ENCODE peak calls at places on chromosomes 3 and 15, in five cellular contexts. One of them, this sample, is unnamed.

GRCh38 chr3:64836097-64836496 is 148.3 kb upstream of the ADAMTS9 start:
- DNase-seq in psoas muscle: no peak
- DNase-seq in B cell: no peak
- DNase-seq in endothelial cell: no peak
- DNase-seq in H9: no peak
- DNase-seq in this sample: no peak

GRCh38 chr3:14145670-14146380 is 21.0 kb downstream of the TMEM43 start:
- DNase-seq in endothelial cell: no peak
- DNase-seq in psoas muscle: no peak
- DNase-seq in H9: peak
- DNase-seq in B cell: no peak
- DNase-seq in this sample: no peak

GRCh38 chr15:31298707-31299172 is 27.9 kb upstream of the KLF13 start:
- DNase-seq in H9: no peak
- DNase-seq in B cell: no peak
- DNase-seq in psoas muscle: no peak
- DNase-seq in endothelial cell: no peak
- DNase-seq in this sample: no peak

GRCh38 chr15:87144775-87145174 is 1065.1 kb downstream of the AGBL1 start:
- DNase-seq in H9: no peak
- DNase-seq in endothelial cell: no peak
- DNase-seq in psoas muscle: no peak
- DNase-seq in B cell: no peak
- DNase-seq in this sample: no peak

GRCh38 chr15:25701716-25702465 is 161.2 kb downstream of the ATP10A start:
- DNase-seq in endothelial cell: no peak
- DNase-seq in H9: no peak
- DNase-seq in psoas muscle: no peak
- DNase-seq in B cell: no peak
- DNase-seq in this sample: no peak

GRCh38 chr3:49616491-49616941 is 57.6 kb upstream of the APEH start:
- DNase-seq in psoas muscle: no peak
- DNase-seq in endothelial cell: no peak
- DNase-seq in H9: peak
- DNase-seq in B cell: no peak
- DNase-seq in this sample: no peak

GRCh38 chr15:66504563-66505429 is at the start of the genes RPL4 and ZWILCH:
- DNase-seq in endothelial cell: peak
- DNase-seq in B cell: peak
- DNase-seq in psoas muscle: peak
- DNase-seq in H9: peak
- DNase-seq in this sample: peak

GRCh38 chr15:28912422-28912821 is 26.6 kb downstream of the APBA2 start:
- DNase-seq in B cell: no peak
- DNase-seq in H9: no peak
- DNase-seq in psoas muscle: no peak
- DNase-seq in endothelial cell: no peak
- DNase-seq in this sample: no peak

DNA sequence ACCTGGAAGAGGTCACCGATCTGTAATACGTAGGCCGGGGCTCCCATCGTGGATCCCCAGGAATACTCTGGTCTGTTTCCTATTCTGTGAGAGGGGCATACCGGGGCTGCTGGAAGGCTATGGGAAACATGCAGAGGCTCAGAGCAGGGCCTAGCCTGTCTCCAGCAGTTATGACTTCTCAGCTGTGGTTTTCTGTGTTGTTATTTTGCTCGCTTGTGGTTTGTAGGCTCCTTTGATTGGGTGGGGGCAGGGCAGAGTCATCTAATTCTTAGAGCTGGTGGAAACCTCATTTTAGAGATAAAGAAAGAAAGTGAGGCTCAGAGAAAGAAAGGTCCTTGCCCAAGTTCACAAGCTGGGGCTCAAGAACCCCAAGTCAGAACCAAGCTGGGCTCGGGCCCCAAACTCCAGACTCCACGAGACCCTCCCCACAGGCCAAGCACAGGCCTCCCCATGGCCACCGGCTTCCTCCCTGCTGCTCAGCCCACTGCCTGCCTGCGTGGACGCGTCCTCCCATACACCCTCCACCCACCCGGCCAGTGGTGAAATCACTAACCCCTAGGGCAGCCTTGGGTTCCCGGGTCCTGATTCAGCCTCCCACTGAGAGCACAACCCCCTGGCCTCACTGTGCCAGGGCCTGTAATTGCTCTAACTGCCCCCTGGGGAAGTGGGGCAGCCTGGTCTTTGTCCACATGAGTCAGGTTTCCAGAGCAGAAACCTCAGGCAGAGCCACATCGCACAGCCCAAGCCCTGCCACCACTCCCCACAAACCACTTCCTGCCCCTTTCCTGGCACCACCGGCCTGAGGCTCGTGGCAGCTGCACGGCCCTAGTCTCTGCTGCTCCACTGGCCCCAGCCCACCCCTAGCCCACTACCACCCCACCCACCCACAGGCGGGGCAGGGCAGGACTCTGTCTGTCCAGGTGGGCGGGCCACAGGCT is 270.8 kb downstream of the UACA start:
- DNase-seq in B cell: peak
- DNase-seq in H9: no peak
- DNase-seq in endothelial cell: no peak
- DNase-seq in psoas muscle: peak
- DNase-seq in this sample: peak
- TF ChIP-seq CTCF in B cell: peak
- TF ChIP-seq CTCF in H9: no peak
- TF ChIP-seq CTCF in endothelial cell: no peak
- TF ChIP-seq CTCF in psoas muscle: no peak
- TF ChIP-seq CTCF in this sample: no peak

DNA sequence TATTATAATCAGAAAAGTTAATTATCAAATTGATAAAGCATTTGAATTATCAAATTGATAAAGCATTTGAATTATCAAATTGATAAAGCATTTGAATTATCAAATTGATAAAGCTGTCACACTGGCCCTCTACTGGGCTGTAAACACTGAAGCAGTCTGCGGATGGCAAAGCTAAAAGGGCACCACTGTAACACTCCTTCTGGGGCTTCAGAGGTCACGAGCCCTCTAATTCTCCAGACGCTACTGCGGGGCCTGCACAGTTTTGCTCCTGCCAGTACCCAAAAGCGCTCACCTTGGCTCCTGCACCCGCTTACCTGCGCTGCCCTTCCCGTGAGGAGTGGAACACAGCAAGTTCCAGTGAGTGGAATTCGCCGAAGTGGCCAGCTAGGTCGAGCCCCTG is 409.0 kb upstream of the KCNMB2 start:
- DNase-seq in B cell: no peak
- DNase-seq in psoas muscle: no peak
- DNase-seq in H9: peak
- DNase-seq in endothelial cell: no peak
- DNase-seq in this sample: no peak
- TF ChIP-seq CTCF in B cell: no peak
- TF ChIP-seq CTCF in psoas muscle: no peak
- TF ChIP-seq CTCF in H9: no peak
- TF ChIP-seq CTCF in endothelial cell: no peak
- TF ChIP-seq CTCF in this sample: no peak

GRCh38 chr3:46947981-46948791 is 28.4 kb downstream of the CCDC12 start:
- DNase-seq in B cell: peak
- DNase-seq in endothelial cell: no peak
- DNase-seq in H9: no peak
- DNase-seq in psoas muscle: peak
- DNase-seq in this sample: no peak
- TF ChIP-seq CTCF in B cell: no peak
- TF ChIP-seq CTCF in endothelial cell: no peak
- TF ChIP-seq CTCF in H9: no peak
- TF ChIP-seq CTCF in psoas muscle: no peak
- TF ChIP-seq CTCF in this sample: no peak

DNA sequence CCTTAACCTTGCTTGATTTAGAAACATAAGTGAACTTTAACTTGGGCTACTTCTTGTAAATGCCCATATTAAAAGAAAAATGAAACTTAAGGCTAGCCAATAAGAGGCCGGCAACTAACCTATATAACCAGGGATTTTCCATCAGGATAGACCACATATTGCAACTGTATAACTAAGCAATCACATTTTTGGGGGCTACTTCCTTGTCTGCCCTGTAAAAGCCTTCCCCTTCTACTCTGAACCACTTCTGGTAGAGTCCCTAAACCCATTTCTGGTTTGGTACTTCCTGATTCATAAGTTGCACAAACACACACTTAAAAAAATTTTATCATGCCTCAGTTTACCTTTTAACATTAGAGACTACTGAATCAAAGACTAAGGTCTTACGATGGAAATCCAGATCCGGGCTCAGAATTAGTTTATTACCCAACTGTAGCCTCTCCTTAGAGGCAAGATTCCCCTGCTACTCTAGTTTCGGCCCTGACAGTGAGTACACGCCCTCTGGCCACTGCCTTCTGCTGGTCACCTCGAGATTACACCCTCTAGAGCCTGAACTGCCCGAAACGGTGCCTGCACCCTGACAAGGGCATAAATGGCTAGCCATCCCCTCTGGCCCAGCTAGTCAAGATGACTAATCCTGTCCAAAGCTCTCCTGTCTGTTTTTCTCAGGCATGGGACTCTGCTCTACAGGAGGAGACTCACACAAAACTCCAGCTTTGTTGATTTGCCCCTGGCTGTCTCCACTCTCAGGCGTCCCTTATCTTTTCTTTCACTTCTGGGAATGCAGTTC is 150.7 kb upstream of the UBE2E2 start:
- DNase-seq in B cell: no peak
- DNase-seq in H9: peak
- DNase-seq in endothelial cell: no peak
- DNase-seq in psoas muscle: no peak
- DNase-seq in this sample: no peak
- TF ChIP-seq CTCF in B cell: no peak
- TF ChIP-seq CTCF in H9: peak
- TF ChIP-seq CTCF in endothelial cell: no peak
- TF ChIP-seq CTCF in psoas muscle: no peak
- TF ChIP-seq CTCF in this sample: no peak

GRCh38 chr3:111156506-111156905 is 84.9 kb downstream of the NECTIN3 start:
- DNase-seq in psoas muscle: no peak
- DNase-seq in endothelial cell: no peak
- DNase-seq in B cell: no peak
- DNase-seq in H9: no peak
- DNase-seq in this sample: no peak

GRCh38 chr3:111152506-111152905 is 80.9 kb downstream of the NECTIN3 start:
- DNase-seq in endothelial cell: no peak
- DNase-seq in H9: no peak
- DNase-seq in B cell: no peak
- DNase-seq in psoas muscle: no peak
- DNase-seq in this sample: no peak

GRCh38 chr3:111151438-111151837 is 79.8 kb downstream of the NECTIN3 start:
- DNase-seq in psoas muscle: no peak
- DNase-seq in B cell: no peak
- DNase-seq in H9: no peak
- DNase-seq in endothelial cell: no peak
- DNase-seq in this sample: no peak
- TF ChIP-seq CTCF in psoas muscle: no peak
- TF ChIP-seq CTCF in B cell: no peak
- TF ChIP-seq CTCF in H9: no peak
- TF ChIP-seq CTCF in endothelial cell: no peak
- TF ChIP-seq CTCF in this sample: no peak

DNA sequence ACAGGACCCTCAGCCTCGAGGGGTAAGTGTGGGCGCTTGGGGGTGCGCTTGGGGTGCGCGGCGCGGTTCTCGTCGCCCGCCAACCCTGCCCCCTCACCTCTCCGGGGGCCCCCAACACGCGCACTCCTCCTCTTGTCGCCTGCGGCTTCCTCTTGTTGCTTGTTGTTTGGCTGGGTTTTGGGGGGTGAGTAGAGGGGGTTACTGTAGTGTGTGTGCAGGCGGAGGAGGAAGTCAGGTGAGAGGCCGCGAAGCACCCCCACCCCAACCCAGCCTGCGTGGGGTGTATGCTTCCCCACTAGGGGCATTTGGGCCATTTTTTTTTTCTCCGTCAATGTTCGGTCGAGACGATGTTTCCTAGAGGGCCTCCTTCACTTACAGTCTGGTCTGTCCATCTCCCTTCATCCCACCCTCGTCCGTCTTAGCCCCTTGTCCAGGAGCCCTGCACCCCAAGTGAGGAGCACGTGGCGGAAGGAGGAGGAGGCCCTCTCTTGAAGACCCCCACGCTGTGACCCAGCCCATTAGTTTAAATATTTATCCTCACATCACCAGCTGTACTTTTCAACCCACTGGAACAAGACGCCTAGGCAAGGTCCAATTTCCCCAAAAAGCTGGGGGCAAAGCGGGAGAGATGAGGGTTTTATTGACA is 20.4 kb upstream of the SATB1 start:
- DNase-seq in H9: no peak
- DNase-seq in psoas muscle: no peak
- DNase-seq in B cell: peak
- DNase-seq in endothelial cell: no peak
- DNase-seq in this sample: peak
- TF ChIP-seq CTCF in H9: no peak
- TF ChIP-seq CTCF in psoas muscle: no peak
- TF ChIP-seq CTCF in B cell: peak
- TF ChIP-seq CTCF in endothelial cell: no peak
- TF ChIP-seq CTCF in this sample: no peak

GRCh38 chr3:100590840-100591147 is 18.6 kb upstream of the ADGRG7 start:
- DNase-seq in H9: no peak
- DNase-seq in B cell: no peak
- DNase-seq in endothelial cell: no peak
- DNase-seq in psoas muscle: no peak
- DNase-seq in this sample: no peak
- TF ChIP-seq CTCF in H9: no peak
- TF ChIP-seq CTCF in B cell: peak
- TF ChIP-seq CTCF in endothelial cell: peak
- TF ChIP-seq CTCF in psoas muscle: no peak
- TF ChIP-seq CTCF in this sample: no peak

This sample was measured in GM13976.